ENCODE peak calls at places on chromosomes 1 and 21, in eight cellular contexts. One of them, this sample, is unnamed.

GRCh38 chr1:200535605-200536004 is 84.9 kb downstream of the KIF14 start:
- DNase-seq in stimulated activated CD4-positive, alpha-beta T cell treated with anti-CD3 and anti-CD28 coated beads, Interleukin-12 subunit alpha, Interleukin-12 subunit beta, amount 100 ng/mL, for 24 hours: no peak
- DNase-seq in mesendoderm: peak
- DNase-seq in AG09309: no peak
- DNase-seq in HTR-8/SVneo: peak
- DNase-seq in NCI-H69: peak
- DNase-seq in cardiac fibroblast: no peak
- DNase-seq in AG08396: peak
- DNase-seq in this sample: no peak

GRCh38 chr1:213987422-213987875 is 324 bp upstream of the PROX1 start:
- DNase-seq in mesendoderm: no peak
- DNase-seq in stimulated activated CD4-positive, alpha-beta T cell treated with anti-CD3 and anti-CD28 coated beads, Interleukin-12 subunit alpha, Interleukin-12 subunit beta, amount 100 ng/mL, for 24 hours: no peak
- DNase-seq in NCI-H69: no peak
- DNase-seq in AG08396: peak
- DNase-seq in cardiac fibroblast: no peak
- DNase-seq in AG09309: no peak
- DNase-seq in HTR-8/SVneo: no peak
- DNase-seq in this sample: no peak

GRCh38 chr1:95233321-95233736 is 681 bp upstream of the RWDD3 start:
- DNase-seq in NCI-H69: no peak
- DNase-seq in HTR-8/SVneo: peak
- DNase-seq in cardiac fibroblast: peak
- DNase-seq in AG09309: no peak
- DNase-seq in mesendoderm: peak
- DNase-seq in AG08396: peak
- DNase-seq in stimulated activated CD4-positive, alpha-beta T cell treated with anti-CD3 and anti-CD28 coated beads, Interleukin-12 subunit alpha, Interleukin-12 subunit beta, amount 100 ng/mL, for 24 hours: no peak
- DNase-seq in this sample: no peak

GRCh38 chr1:227766653-227767277 is 31.5 kb downstream of the SNAP47 start:
- DNase-seq in AG08396: no peak
- DNase-seq in mesendoderm: no peak
- DNase-seq in HTR-8/SVneo: no peak
- DNase-seq in stimulated activated CD4-positive, alpha-beta T cell treated with anti-CD3 and anti-CD28 coated beads, Interleukin-12 subunit alpha, Interleukin-12 subunit beta, amount 100 ng/mL, for 24 hours: no peak
- DNase-seq in AG09309: no peak
- DNase-seq in NCI-H69: peak
- DNase-seq in cardiac fibroblast: no peak
- DNase-seq in this sample: no peak

GRCh38 chr1:16082283-16083038 is 9.0 kb upstream of the FAM131C start:
- DNase-seq in AG08396: peak
- DNase-seq in HTR-8/SVneo: peak
- DNase-seq in AG09309: no peak
- DNase-seq in NCI-H69: peak
- DNase-seq in cardiac fibroblast: peak
- DNase-seq in stimulated activated CD4-positive, alpha-beta T cell treated with anti-CD3 and anti-CD28 coated beads, Interleukin-12 subunit alpha, Interleukin-12 subunit beta, amount 100 ng/mL, for 24 hours: peak
- DNase-seq in mesendoderm: peak
- DNase-seq in this sample: no peak

GRCh38 chr1:239872554-239872953 is 219.1 kb upstream of the FMN2 start:
- DNase-seq in AG09309: no peak
- DNase-seq in NCI-H69: no peak
- DNase-seq in stimulated activated CD4-positive, alpha-beta T cell treated with anti-CD3 and anti-CD28 coated beads, Interleukin-12 subunit alpha, Interleukin-12 subunit beta, amount 100 ng/mL, for 24 hours: no peak
- DNase-seq in HTR-8/SVneo: no peak
- DNase-seq in cardiac fibroblast: no peak
- DNase-seq in AG08396: no peak
- DNase-seq in mesendoderm: no peak
- DNase-seq in this sample: no peak

GRCh38 chr1:174160109-174160473 is 771 bp downstream of the RABGAP1L start:
- DNase-seq in stimulated activated CD4-positive, alpha-beta T cell treated with anti-CD3 and anti-CD28 coated beads, Interleukin-12 subunit alpha, Interleukin-12 subunit beta, amount 100 ng/mL, for 24 hours: no peak
- DNase-seq in AG09309: no peak
- DNase-seq in NCI-H69: peak
- DNase-seq in mesendoderm: peak
- DNase-seq in HTR-8/SVneo: peak
- DNase-seq in cardiac fibroblast: peak
- DNase-seq in AG08396: peak
- DNase-seq in this sample: no peak

GRCh38 chr21:35046880-35047229 is 2.2 kb downstream of the RUNX1 start:
- DNase-seq in AG09309: no peak
- DNase-seq in stimulated activated CD4-positive, alpha-beta T cell treated with anti-CD3 and anti-CD28 coated beads, Interleukin-12 subunit alpha, Interleukin-12 subunit beta, amount 100 ng/mL, for 24 hours: no peak
- DNase-seq in AG08396: no peak
- DNase-seq in HTR-8/SVneo: peak
- DNase-seq in NCI-H69: no peak
- DNase-seq in mesendoderm: no peak
- DNase-seq in cardiac fibroblast: no peak
- DNase-seq in this sample: no peak

GRCh38 chr1:3037281-3038040 is 16.2 kb downstream of the ACTRT2 start:
- DNase-seq in stimulated activated CD4-positive, alpha-beta T cell treated with anti-CD3 and anti-CD28 coated beads, Interleukin-12 subunit alpha, Interleukin-12 subunit beta, amount 100 ng/mL, for 24 hours: no peak
- DNase-seq in mesendoderm: no peak
- DNase-seq in AG09309: no peak
- DNase-seq in HTR-8/SVneo: no peak
- DNase-seq in AG08396: no peak
- DNase-seq in NCI-H69: no peak
- DNase-seq in cardiac fibroblast: no peak
- DNase-seq in this sample: no peak

GRCh38 chr1:11157394-11157793 is 31.8 kb upstream of the ANGPTL7 start:
- DNase-seq in mesendoderm: no peak
- DNase-seq in AG09309: no peak
- DNase-seq in HTR-8/SVneo: no peak
- DNase-seq in stimulated activated CD4-positive, alpha-beta T cell treated with anti-CD3 and anti-CD28 coated beads, Interleukin-12 subunit alpha, Interleukin-12 subunit beta, amount 100 ng/mL, for 24 hours: no peak
- DNase-seq in AG08396: no peak
- DNase-seq in cardiac fibroblast: peak
- DNase-seq in NCI-H69: no peak
- DNase-seq in this sample: no peak

This sample was measured in NCI-H2107.